ENCODE peak calls at places on chromosomes 16 and 17, in ten cellular contexts. C, D, N, W, X, A, S, T, K and Y are unnamed samples.

GRCh38 chr16:30004811-30005242 is 6.0 kb downstream of the DOC2A start:
- DNase-seq in C (no peak), D (peak; percentile 60), N (no peak), W (no peak), X (no peak), A (no peak), S (no peak), T (no peak), K (no peak), Y (no peak)

GRCh38 chr17:57601328-57601727 is 143.8 kb downstream of the CCDC182 start:
- DNase-seq in C (no peak), D (peak; percentile 41), N (no peak), W (no peak), X (no peak), A (peak; percentile 46), S (no peak), T (no peak), K (peak; percentile 17), Y (no peak)

GRCh38 chr16:30777591-30778297 is 9.3 kb downstream of the ZNF629 start:
- DNase-seq in C (no peak), D (no peak), N (no peak), W (no peak), X (no peak), A (no peak), S (no peak), T (no peak), K (no peak), Y (no peak)

GRCh38 chr17:67970783-67971182 is 25.5 kb downstream of the C17orf58 start:
- DNase-seq in C (no peak), D (no peak), N (no peak), W (no peak), X (no peak), A (no peak), S (no peak), T (no peak), K (no peak), Y (no peak)

GRCh38 chr16:9107025-9107970 is 15.9 kb downstream of the HAPSTR1 start:
- DNase-seq in C (no peak), D (no peak), N (no peak), W (no peak), X (peak; percentile 86), A (no peak), S (no peak), T (no peak), K (no peak), Y (no peak)

GRCh38 chr16:64449511-64449910 is 672.4 kb downstream of the CDH11 start:
- DNase-seq in C (no peak), D (no peak), N (no peak), W (no peak), X (no peak), A (no peak), S (no peak), T (no peak), K (no peak), Y (no peak)

GRCh38 chr16:84272740-84273320 is 21.8 kb upstream of the WFDC1 start:
- DNase-seq in C (no peak), D (no peak), N (no peak), W (no peak), X (no peak), A (no peak), S (no peak), T (no peak), K (no peak), Y (no peak)

GRCh38 chr16:88298166-88298881 is 84.4 kb upstream of the ZNF469 start:
- DNase-seq in C (no peak), D (peak; percentile 83), N (no peak), W (peak; percentile 85), X (peak; percentile 60), A (no peak), S (no peak), T (peak; percentile 86), K (no peak), Y (no peak)

DNA sequence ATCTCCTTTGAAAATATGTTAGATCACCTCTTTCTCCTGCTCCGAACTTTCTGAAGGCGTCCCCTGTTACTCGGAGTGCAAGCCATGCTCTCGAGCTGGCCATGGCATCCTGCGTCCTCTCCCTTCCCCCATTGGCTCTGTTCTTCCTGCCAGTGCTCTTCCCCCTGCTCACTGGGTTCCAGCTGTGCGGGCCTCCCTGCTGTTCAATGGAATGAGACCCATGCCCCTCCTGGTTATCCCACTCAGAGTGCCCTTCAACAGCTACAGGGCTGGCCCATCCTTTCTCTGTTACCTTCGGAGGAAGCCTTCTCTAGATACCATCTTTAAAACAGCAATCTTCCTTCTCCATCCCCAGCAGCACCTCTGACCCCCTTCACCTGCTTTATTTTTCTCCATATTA is 504.3 kb downstream of the MAF start:
- DNase-seq in C (no peak), D (no peak), N (no peak), W (no peak), X (no peak), A (no peak), S (no peak), T (no peak), K (no peak), Y (no peak)
- H3K4me1 ChIP-seq in C (peaks cover 48% of the 10 kb centered on the region), D (no peaks in the 10 kb centered on the region), N (no peaks in the 10 kb centered on the region), W (peaks cover 12% of the 10 kb centered on the region), X (no peaks in the 10 kb centered on the region), A (no peaks in the 10 kb centered on the region), S (no peaks in the 10 kb centered on the region), T (no peaks in the 10 kb centered on the region), K (peaks cover 29% of the 10 kb centered on the region), Y (no peaks in the 10 kb centered on the region)

GRCh38 chr17:48639982-48640857 is 14.1 kb upstream of the HOXB9 start:
- DNase-seq in C (no peak), D (no peak), N (no peak), W (no peak), X (no peak), A (no peak), S (no peak), T (no peak), K (no peak), Y (no peak)

GRCh38 chr17:48639136-48639535 is 13.0 kb upstream of the HOXB9 start:
- DNase-seq in C (no peak), D (no peak), N (no peak), W (no peak), X (no peak), A (no peak), S (no peak), T (no peak), K (no peak), Y (no peak)

GRCh38 chr17:48634446-48635208 is 8.5 kb upstream of the HOXB9 start:
- DNase-seq in C (no peak), D (no peak), N (no peak), W (no peak), X (no peak), A (no peak), S (no peak), T (no peak), K (no peak), Y (no peak)

GRCh38 chr17:48636177-48637018 is 10.2 kb upstream of the HOXB9 start:
- DNase-seq in C (peak; percentile 56), D (no peak), N (peak; percentile 84), W (no peak), X (peak; percentile 48), A (peak; percentile 90), S (no peak), T (peak; percentile 50), K (peak; percentile 51), Y (peak; percentile 52)

DNA sequence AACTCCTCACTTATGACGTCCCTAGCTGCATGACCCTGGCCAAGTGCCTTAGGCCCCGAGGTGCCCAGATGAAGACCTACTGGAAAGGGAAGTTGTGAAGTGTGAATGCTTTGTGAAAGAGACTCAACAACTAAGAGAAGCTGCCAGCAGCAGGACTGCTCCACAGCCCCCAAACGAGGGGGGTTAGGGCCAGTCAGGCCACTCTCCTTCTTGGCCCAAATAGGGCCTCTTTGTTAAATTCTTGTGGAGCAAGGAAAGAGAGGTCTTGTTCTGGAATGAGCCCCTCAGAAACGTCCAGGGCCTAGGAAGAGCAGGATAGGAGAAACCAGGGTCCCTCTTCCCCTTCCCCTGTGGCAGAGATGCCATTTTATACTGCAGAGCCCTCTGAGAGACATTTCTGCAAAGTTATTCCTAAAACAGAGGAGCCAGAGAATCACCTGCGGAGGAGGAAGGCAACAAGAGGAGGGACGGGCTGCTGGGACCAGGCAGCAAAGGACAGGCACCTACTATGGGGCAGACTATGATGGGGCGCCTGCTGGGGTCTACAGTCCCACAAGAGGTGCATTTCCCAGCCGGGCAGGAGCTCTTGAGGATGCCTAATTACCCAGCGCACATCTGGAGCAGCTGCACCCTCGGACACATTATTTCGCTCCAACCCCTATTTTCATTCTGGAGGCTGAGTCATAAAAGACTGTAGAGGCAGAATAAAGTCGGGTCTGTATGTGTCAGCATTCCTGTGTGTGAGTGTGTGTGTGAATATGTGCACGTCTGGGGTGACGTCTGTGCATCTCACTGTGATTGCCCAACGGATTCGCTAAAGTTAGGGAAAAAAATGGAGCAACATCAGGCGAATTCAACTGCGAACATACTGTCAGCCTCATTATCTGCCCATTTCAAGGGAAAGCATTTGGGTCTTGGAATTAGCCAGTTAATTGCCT is 11.4 kb upstream of the HOXB9 start:
- DNase-seq in C (no peak), D (no peak), N (peak; percentile 76), W (no peak), X (peak; percentile 85), A (no peak), S (no peak), T (peak; percentile 74), K (no peak), Y (no peak)
- H3K27me3 ChIP-seq in C (peaks cover 100% of the 10 kb centered on the region), D (peaks cover 14% of the 10 kb centered on the region), N (no peaks in the 10 kb centered on the region), W (no peaks in the 10 kb centered on the region), X (peaks cover 99% of the 10 kb centered on the region), A (peaks cover 3% of the 10 kb centered on the region), S (peaks cover 5% of the 10 kb centered on the region), T (peaks cover 60% of the 10 kb centered on the region), K (peaks cover 58% of the 10 kb centered on the region), Y (peaks cover 100% of the 10 kb centered on the region)

DNA sequence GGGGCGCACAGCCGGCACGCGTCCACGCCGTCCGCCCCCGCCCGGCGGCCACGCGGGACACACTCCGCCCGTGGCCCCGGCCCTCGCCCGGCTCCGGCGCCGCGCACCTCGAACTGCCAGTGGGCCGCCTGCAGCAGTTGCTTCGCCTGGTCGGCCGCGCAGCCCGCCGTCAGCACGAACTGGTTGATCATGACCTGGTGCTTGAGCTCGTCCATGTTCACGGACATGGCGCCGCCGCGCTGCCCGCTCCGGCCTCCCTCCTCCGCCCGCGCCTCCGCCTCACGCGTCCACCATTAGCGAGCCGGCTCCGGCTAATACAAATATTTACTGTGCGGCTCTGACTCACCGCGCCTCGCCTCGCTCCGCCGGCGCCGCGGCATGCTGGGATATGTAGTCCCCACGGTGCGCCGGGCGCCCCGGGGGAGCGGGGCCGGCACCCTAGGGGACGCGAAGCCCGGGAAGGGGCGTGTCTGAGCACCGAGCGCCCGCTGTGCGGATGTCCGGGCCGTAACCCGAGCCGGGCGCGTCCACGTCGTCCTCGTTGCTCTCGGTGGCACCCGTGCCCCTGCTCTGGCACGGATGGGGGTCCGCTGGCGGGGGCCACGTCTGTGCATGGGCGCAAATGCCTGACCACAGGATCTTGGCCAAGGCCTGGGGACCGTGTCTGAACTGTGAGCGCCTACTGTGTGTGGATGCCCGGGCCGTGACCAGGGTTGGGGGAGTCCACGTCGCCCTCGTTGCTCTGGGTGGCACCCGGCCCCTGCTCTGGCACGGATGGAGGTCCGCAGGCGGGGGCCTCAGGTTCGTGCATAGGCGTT is at the start of gene UBALD1:
- DNase-seq in C (peak; percentile 86), D (peak; percentile 89), N (peak; percentile 88), W (peak; percentile 92), X (peak; percentile 87), A (peak; percentile 93), S (no peak), T (peak; percentile 87), K (peak; percentile 64), Y (peak; percentile 84)
- H3K4me1 ChIP-seq in C (peaks cover 47% of the 10 kb centered on the region), D (peaks cover 22% of the 10 kb centered on the region), N (peaks cover 14% of the 10 kb centered on the region), W (peaks cover 69% of the 10 kb centered on the region), X (peaks cover 25% of the 10 kb centered on the region), A (peaks cover 17% of the 10 kb centered on the region), S (peaks cover 54% of the 10 kb centered on the region), T (peaks cover 53% of the 10 kb centered on the region), K (peaks cover 49% of the 10 kb centered on the region), Y (peaks cover 70% of the 10 kb centered on the region)

DNA sequence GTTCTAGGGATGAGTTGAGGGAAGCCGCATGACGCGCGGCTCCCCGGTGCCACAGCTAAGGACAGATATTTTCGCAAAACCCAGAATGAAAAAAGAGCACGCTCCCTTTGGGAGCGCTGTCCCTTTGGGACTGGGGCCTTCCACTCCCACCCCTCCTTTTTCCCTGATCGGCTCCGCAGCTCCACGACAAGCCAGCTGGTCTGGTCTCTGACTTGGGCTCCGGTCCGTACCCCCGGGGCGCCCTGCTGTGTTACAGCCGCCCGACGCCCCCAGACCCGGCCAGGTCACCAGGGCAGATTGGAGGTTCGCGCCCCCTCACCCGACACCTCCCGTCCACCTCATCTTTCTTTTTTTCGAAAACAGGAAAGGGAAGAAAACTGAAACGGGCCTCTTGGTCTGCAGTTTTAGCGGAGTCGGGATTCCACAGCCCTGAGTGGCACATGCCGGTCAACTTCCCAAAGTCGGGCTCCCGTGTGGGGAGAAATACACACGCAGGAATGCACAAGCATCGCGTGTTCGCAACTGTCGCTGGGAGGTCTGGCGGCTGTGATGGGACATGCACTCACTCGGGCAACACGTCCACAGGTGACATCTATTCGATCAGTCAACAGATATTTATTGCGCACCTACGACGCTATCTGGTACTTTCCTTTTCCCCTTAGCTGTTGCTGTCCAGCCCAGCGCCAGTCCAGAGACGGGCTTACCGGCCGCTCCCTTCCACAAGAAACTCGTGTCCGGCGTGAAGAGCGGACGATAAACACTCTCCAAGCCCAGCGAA is 3.9 kb upstream of the SOX9 start:
- DNase-seq in C (no peak), D (no peak), N (no peak), W (no peak), X (peak; percentile 30), A (no peak), S (no peak), T (peak; percentile 68), K (no peak), Y (no peak)
- H3K27me3 ChIP-seq in C (peaks cover 45% of the 10 kb centered on the region), D (no peaks in the 10 kb centered on the region), N (no peaks in the 10 kb centered on the region), W (no peaks in the 10 kb centered on the region), X (peaks cover 11% of the 10 kb centered on the region), A (no peaks in the 10 kb centered on the region), S (peaks cover 19% of the 10 kb centered on the region), T (no peaks in the 10 kb centered on the region), K (peaks cover 11% of the 10 kb centered on the region), Y (peaks cover 49% of the 10 kb centered on the region)